ENCODE peak calls at places on chromosome 9, in six cellular contexts. P, J, M, W, R and G are unnamed samples.

GRCh38 chr9:17135578-17135904 is 701 bp downstream of the CNTLN start:
- DNase-seq in P (no peak), J (no peak), M (no peak), W (peak; percentile 56), R (peak; percentile 14), G (no peak)

GRCh38 chr9:114124666-114125580 is 25.8 kb upstream of the KIF12 start:
- DNase-seq in P (no peak), J (no peak), M (no peak), W (no peak), R (no peak), G (no peak)

GRCh38 chr9:87389936-87390335 is 107.7 kb upstream of the DAPK1 start:
- DNase-seq in P (no peak), J (no peak), M (no peak), W (no peak), R (no peak), G (no peak)

GRCh38 chr9:21695874-21696341 is 106.5 kb upstream of the MTAP start:
- DNase-seq in P (no peak), J (no peak), M (peak; percentile 46), W (no peak), R (no peak), G (no peak)

GRCh38 chr9:135070198-135070951 is 17.1 kb upstream of the OLFM1 start:
- DNase-seq in P (no peak), J (no peak), M (no peak), W (no peak), R (no peak), G (peak; percentile 64)

GRCh38 chr9:18473551-18474279 is at the start of gene ADAMTSL1:
- DNase-seq in P (peak; percentile 47), J (no peak), M (peak; percentile 40), W (peak; percentile 32), R (no peak), G (peak; percentile 28)

GRCh38 chr9:72579190-72579589 is 57.8 kb downstream of the TMC1 start:
- DNase-seq in P (no peak), J (no peak), M (peak; percentile 74), W (no peak), R (peak; percentile 86), G (no peak)

GRCh38 chr9:90090997-90091396 is 486.2 kb downstream of the GADD45G start:
- DNase-seq in P (no peak), J (no peak), M (no peak), W (no peak), R (no peak), G (no peak)

GRCh38 chr9:35481347-35481975 is 8.4 kb upstream of the RUSC2 start:
- DNase-seq in P (no peak), J (no peak), M (no peak), W (peak; percentile 47), R (peak; percentile 74), G (peak; percentile 51)

GRCh38 chr9:124259273-124260078 is 1.7 kb downstream of the NEK6 start:
- DNase-seq in P (no peak), J (no peak), M (peak; percentile 81), W (peak; percentile 63), R (peak; percentile 91), G (no peak)

GRCh38 chr9:89743576-89744254 is 138.9 kb downstream of the GADD45G start:
- DNase-seq in P (no peak), J (peak; percentile 16), M (no peak), W (no peak), R (no peak), G (no peak)

GRCh38 chr9:97786341-97786740 is 66.7 kb upstream of the FOXE1 start:
- DNase-seq in P (peak; percentile 21), J (no peak), M (no peak), W (no peak), R (peak; percentile 70), G (no peak)

GRCh38 chr9:78278177-78278777 is 18.6 kb upstream of the PSAT1 start:
- DNase-seq in P (no peak), J (no peak), M (no peak), W (no peak), R (no peak), G (no peak)

GRCh38 chr9:76646249-76646648 is 118.0 kb upstream of the PCA3 start:
- DNase-seq in P (no peak), J (no peak), M (no peak), W (no peak), R (no peak), G (no peak)

GRCh38 chr9:73845954-73846690 is 651.0 kb upstream of the RORB start:
- DNase-seq in P (no peak), J (no peak), M (no peak), W (no peak), R (no peak), G (no peak)

DNA sequence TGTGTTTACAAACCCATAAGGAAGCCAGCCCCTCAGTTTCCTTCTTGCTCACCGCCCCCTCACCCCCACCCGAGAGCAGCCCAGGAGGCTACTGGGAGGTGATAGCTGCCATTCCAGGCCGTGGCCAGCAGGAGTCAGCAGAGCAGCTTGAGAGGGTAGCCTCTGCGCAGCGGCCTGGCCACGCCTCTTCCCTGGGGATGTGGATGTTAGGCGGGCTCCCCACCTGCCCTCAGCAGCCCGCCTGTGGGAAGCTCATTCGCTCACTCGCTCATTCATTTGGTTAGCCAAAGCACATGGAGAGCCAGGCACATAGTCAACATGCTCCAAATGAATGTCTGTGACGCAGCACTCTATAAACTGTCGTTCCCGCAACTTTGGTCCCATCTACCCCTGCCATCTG is 6.1 kb upstream of the DPM2 start:
- DNase-seq in P (no peak), J (peak; percentile 62), M (peak; percentile 91), W (peak; percentile 90), R (peak; percentile 77), G (peak; percentile 96)
- H3K36me3 ChIP-seq in P (no peaks in the 10 kb centered on the region), J (peaks cover 74% of the 10 kb centered on the region), M (peaks cover 24% of the 10 kb centered on the region), W (peaks cover 5% of the 10 kb centered on the region), R (no peaks in the 10 kb centered on the region), G (peaks cover 67% of the 10 kb centered on the region)

GRCh38 chr9:86324901-86325300 is 29.3 kb downstream of the TUT7 start:
- DNase-seq in P (no peak), J (no peak), M (no peak), W (no peak), R (no peak), G (no peak)

GRCh38 chr9:86328153-86328552 is 26.1 kb downstream of the TUT7 start:
- DNase-seq in P (no peak), J (no peak), M (no peak), W (no peak), R (no peak), G (no peak)

GRCh38 chr9:86324308-86324707 is 29.9 kb downstream of the TUT7 start:
- DNase-seq in P (no peak), J (no peak), M (no peak), W (no peak), R (no peak), G (no peak)

GRCh38 chr9:86329649-86330048 is 24.6 kb downstream of the TUT7 start:
- DNase-seq in P (no peak), J (no peak), M (no peak), W (no peak), R (no peak), G (no peak)

DNA sequence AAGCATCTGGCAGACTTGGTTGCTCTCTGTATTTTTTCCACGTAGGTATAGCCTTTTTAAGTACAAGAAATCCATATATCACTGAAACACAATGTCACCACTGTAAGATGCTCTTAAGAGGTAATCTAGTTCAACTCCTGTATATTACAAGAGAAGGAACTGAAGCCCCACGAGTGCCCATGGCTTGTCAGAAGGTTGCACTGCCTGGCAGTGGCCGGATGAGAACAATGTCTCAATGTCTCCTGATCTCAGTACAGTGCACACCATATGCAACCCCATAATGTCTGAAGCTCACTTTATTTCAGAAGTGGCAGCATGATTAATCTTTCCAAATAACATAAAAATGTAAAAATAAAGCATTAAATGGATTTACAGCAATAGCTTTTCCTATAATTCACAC is 27.7 kb downstream of the TUT7 start:
- DNase-seq in P (no peak), J (no peak), M (no peak), W (no peak), R (no peak), G (no peak)
- H3K36me3 ChIP-seq in P (peaks cover 3% of the 10 kb centered on the region), J (peaks cover 53% of the 10 kb centered on the region), M (peaks cover 100% of the 10 kb centered on the region), W (no peaks in the 10 kb centered on the region), R (peaks cover 17% of the 10 kb centered on the region), G (peaks cover 58% of the 10 kb centered on the region)

DNA sequence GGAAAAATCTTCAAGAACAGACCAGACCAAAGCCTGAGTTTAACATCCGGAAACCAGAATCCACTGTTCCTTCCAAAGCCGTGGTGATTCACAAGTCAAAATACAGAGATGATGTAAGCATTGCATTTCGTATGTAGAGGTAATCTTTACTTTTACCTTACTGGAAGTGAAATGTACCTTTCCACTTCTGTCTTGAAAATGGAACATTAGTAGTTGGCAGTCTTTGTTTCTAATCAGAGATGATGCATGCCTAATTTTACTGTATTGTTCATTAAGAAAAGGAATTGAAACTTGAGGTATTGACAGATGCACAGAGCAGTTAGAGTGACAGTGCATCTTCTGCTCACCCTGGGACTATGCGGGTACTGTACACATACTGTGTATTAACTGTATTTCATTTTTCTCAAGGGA is 34.6 kb downstream of the HABP4 start:
- DNase-seq in P (no peak), J (no peak), M (no peak), W (no peak), R (no peak), G (no peak)
- H3K36me3 ChIP-seq in P (peaks cover 3% of the 10 kb centered on the region), J (peaks cover 4% of the 10 kb centered on the region), M (peaks cover 38% of the 10 kb centered on the region), W (no peaks in the 10 kb centered on the region), R (no peaks in the 10 kb centered on the region), G (peaks cover 41% of the 10 kb centered on the region)

DNA sequence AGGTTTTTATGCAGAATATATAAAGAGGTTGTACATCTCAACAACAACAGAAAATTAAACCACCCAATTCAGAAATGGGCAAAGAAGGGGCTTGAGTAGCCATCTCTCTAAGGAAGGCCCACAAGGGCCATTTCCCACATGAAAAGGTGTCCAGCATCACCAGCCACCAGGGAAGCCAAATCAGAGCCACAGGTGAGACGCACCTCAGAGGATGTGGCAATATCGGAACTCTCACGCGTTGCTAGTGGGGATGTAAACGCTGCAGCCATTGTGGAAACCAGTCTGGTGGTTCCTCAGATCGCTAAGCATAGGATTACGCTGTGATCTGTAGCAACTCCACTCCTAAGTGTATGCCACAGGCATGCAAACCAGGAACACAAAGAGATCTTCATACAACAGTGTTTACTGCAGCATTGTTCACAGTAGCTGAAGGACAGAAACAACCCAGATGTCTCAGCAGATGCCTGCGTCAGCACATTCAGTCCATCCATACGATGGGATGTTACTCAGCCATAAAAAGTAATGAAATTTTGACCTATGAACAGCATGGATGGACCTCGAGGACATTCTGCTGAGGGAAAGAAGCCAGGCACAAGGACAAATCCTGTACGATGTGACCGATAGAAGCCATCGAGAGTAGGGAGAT is 84.3 kb upstream of the CACNA1B start:
- DNase-seq in P (no peak), J (no peak), M (no peak), W (no peak), R (no peak), G (no peak)
- H3K36me3 ChIP-seq in P (no peaks in the 10 kb centered on the region), J (peaks cover 38% of the 10 kb centered on the region), M (peaks cover 76% of the 10 kb centered on the region), W (no peaks in the 10 kb centered on the region), R (peaks cover 10% of the 10 kb centered on the region), G (peaks cover 73% of the 10 kb centered on the region)

GRCh38 chr9:137017791-137018497 is 10.1 kb downstream of the ABCA2 start:
- DNase-seq in P (no peak), J (no peak), M (no peak), W (no peak), R (no peak), G (no peak)
- H3K36me3 ChIP-seq in P (peaks cover 2% of the 10 kb centered on the region), J (no peaks in the 10 kb centered on the region), M (peaks cover 64% of the 10 kb centered on the region), W (no peaks in the 10 kb centered on the region), R (no peaks in the 10 kb centered on the region), G (peaks cover 29% of the 10 kb centered on the region)